ENCODE peak calls at places on chromosomes 16 and 17, in eight cellular contexts. One of them, this sample, is unnamed.

GRCh38 chr16:56965149-56965938 is 3.6 kb downstream of the CETP start:
- DNase-seq in stomach: no peak
- DNase-seq in thoracic aorta: no peak
- DNase-seq in cardiac muscle cell: no peak
- DNase-seq in Panc1: no peak
- DNase-seq in keratinocyte: no peak
- DNase-seq in CD4-positive, alpha-beta memory T cell: no peak
- DNase-seq in heart right ventricle: no peak
- DNase-seq in this sample: no peak

GRCh38 chr16:9665851-9666271 is 516.4 kb downstream of the GRIN2A start:
- DNase-seq in stomach: no peak
- DNase-seq in thoracic aorta: no peak
- DNase-seq in cardiac muscle cell: no peak
- DNase-seq in Panc1: no peak
- DNase-seq in keratinocyte: no peak
- DNase-seq in CD4-positive, alpha-beta memory T cell: no peak
- DNase-seq in heart right ventricle: no peak
- DNase-seq in this sample: no peak

GRCh38 chr17:32349854-32350661 is at the start of gene ZNF207:
- DNase-seq in stomach: peak; percentile 97
- DNase-seq in thoracic aorta: peak; percentile 85
- DNase-seq in cardiac muscle cell: peak; percentile 98
- DNase-seq in Panc1: peak; percentile 78
- DNase-seq in keratinocyte: peak; percentile 62
- DNase-seq in CD4-positive, alpha-beta memory T cell: peak; percentile 94
- DNase-seq in heart right ventricle: peak; percentile 96
- DNase-seq in this sample: peak; percentile 91

GRCh38 chr17:52106638-52107261 is 51.8 kb downstream of the CA10 start:
- DNase-seq in stomach: peak; percentile 50
- DNase-seq in thoracic aorta: no peak
- DNase-seq in cardiac muscle cell: peak; percentile 50
- DNase-seq in Panc1: peak; percentile 13
- DNase-seq in keratinocyte: no peak
- DNase-seq in CD4-positive, alpha-beta memory T cell: peak; percentile 9
- DNase-seq in heart right ventricle: peak; percentile 8
- DNase-seq in this sample: no peak

GRCh38 chr17:15264542-15264941 is 584 bp downstream of the PMP22 start:
- DNase-seq in stomach: peak; percentile 88
- DNase-seq in thoracic aorta: no peak
- DNase-seq in cardiac muscle cell: no peak
- DNase-seq in Panc1: no peak
- DNase-seq in keratinocyte: no peak
- DNase-seq in CD4-positive, alpha-beta memory T cell: no peak
- DNase-seq in heart right ventricle: peak; percentile 36
- DNase-seq in this sample: no peak

GRCh38 chr17:50297407-50297865 is 23.2 kb downstream of the TMEM92 start:
- DNase-seq in stomach: peak; percentile 89
- DNase-seq in thoracic aorta: peak; percentile 29
- DNase-seq in cardiac muscle cell: peak; percentile 76
- DNase-seq in Panc1: peak; percentile 42
- DNase-seq in keratinocyte: no peak
- DNase-seq in CD4-positive, alpha-beta memory T cell: peak; percentile 75
- DNase-seq in heart right ventricle: peak; percentile 71
- DNase-seq in this sample: peak; percentile 57

GRCh38 chr17:55122114-55122513 is 142.6 kb upstream of the HLF start:
- DNase-seq in stomach: no peak
- DNase-seq in thoracic aorta: no peak
- DNase-seq in cardiac muscle cell: no peak
- DNase-seq in Panc1: no peak
- DNase-seq in keratinocyte: no peak
- DNase-seq in CD4-positive, alpha-beta memory T cell: no peak
- DNase-seq in heart right ventricle: no peak
- DNase-seq in this sample: no peak

GRCh38 chr17:40818343-40818732 is 4.1 kb downstream of the KRT10 start:
- DNase-seq in stomach: no peak
- DNase-seq in thoracic aorta: no peak
- DNase-seq in cardiac muscle cell: no peak
- DNase-seq in Panc1: no peak
- DNase-seq in keratinocyte: no peak
- DNase-seq in CD4-positive, alpha-beta memory T cell: no peak
- DNase-seq in heart right ventricle: no peak
- DNase-seq in this sample: no peak

GRCh38 chr17:49003557-49004511 is 6.6 kb downstream of the IGF2BP1 start:
- DNase-seq in stomach: no peak
- DNase-seq in thoracic aorta: no peak
- DNase-seq in cardiac muscle cell: no peak
- DNase-seq in Panc1: no peak
- DNase-seq in keratinocyte: no peak
- DNase-seq in CD4-positive, alpha-beta memory T cell: no peak
- DNase-seq in heart right ventricle: no peak
- DNase-seq in this sample: no peak

DNA sequence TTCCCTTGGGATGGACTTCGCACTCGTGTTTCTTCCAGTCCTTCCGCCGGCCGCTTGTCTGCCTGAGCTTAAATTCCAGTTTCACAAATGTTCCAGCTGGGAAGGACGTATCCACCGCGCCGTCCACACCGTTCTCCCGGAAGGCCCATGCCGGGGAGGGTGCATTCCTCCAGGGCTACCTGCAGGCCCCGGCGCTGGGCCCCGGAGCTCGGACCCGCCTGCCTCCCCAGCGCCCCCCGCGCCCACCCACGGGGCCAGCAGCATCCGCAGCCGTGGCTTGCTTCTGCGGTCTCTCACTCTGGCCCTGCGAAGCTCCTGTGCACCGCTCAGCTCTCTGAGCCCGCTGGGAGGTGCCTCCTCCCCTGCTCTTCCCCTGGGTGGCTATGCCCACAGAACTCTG is 2084.1 kb downstream of the TP53TG3F start:
- DNase-seq in stomach: no peak
- DNase-seq in thoracic aorta: no peak
- DNase-seq in cardiac muscle cell: no peak
- DNase-seq in Panc1: no peak
- DNase-seq in keratinocyte: no peak
- DNase-seq in CD4-positive, alpha-beta memory T cell: no peak
- DNase-seq in heart right ventricle: no peak
- DNase-seq in this sample: no peak
- H3K9me3 ChIP-seq in stomach: peaks cover 8% of the 10 kb centered on the region
- H3K9me3 ChIP-seq in thoracic aorta: no peaks in the 10 kb centered on the region
- H3K9me3 ChIP-seq in cardiac muscle cell: peaks cover 5% of the 10 kb centered on the region
- H3K9me3 ChIP-seq in Panc1: no peaks in the 10 kb centered on the region
- H3K9me3 ChIP-seq in keratinocyte: no peaks in the 10 kb centered on the region
- H3K9me3 ChIP-seq in CD4-positive, alpha-beta memory T cell: no peaks in the 10 kb centered on the region
- H3K9me3 ChIP-seq in heart right ventricle: no peaks in the 10 kb centered on the region
- H3K9me3 ChIP-seq in this sample: no peaks in the 10 kb centered on the region

GRCh38 chr16:35737076-35737475 is 2277.7 kb downstream of the TP53TG3F start:
- DNase-seq in stomach: no peak
- DNase-seq in thoracic aorta: no peak
- DNase-seq in cardiac muscle cell: no peak
- DNase-seq in Panc1: no peak
- DNase-seq in keratinocyte: no peak
- DNase-seq in CD4-positive, alpha-beta memory T cell: no peak
- DNase-seq in heart right ventricle: no peak
- DNase-seq in this sample: no peak

GRCh38 chr16:35733278-35733965 is 2274.0 kb downstream of the TP53TG3F start:
- DNase-seq in stomach: no peak
- DNase-seq in thoracic aorta: no peak
- DNase-seq in cardiac muscle cell: no peak
- DNase-seq in Panc1: no peak
- DNase-seq in keratinocyte: peak; percentile 92
- DNase-seq in CD4-positive, alpha-beta memory T cell: no peak
- DNase-seq in heart right ventricle: no peak
- DNase-seq in this sample: no peak

GRCh38 chr16:35734728-35735402 is 2275.5 kb downstream of the TP53TG3F start:
- DNase-seq in stomach: no peak
- DNase-seq in thoracic aorta: no peak
- DNase-seq in cardiac muscle cell: no peak
- DNase-seq in Panc1: no peak
- DNase-seq in keratinocyte: no peak
- DNase-seq in CD4-positive, alpha-beta memory T cell: no peak
- DNase-seq in heart right ventricle: no peak
- DNase-seq in this sample: no peak

GRCh38 chr16:35733971-35734702 is 2274.7 kb downstream of the TP53TG3F start:
- DNase-seq in stomach: no peak
- DNase-seq in thoracic aorta: no peak
- DNase-seq in cardiac muscle cell: no peak
- DNase-seq in Panc1: no peak
- DNase-seq in keratinocyte: no peak
- DNase-seq in CD4-positive, alpha-beta memory T cell: no peak
- DNase-seq in heart right ventricle: no peak
- DNase-seq in this sample: no peak

DNA sequence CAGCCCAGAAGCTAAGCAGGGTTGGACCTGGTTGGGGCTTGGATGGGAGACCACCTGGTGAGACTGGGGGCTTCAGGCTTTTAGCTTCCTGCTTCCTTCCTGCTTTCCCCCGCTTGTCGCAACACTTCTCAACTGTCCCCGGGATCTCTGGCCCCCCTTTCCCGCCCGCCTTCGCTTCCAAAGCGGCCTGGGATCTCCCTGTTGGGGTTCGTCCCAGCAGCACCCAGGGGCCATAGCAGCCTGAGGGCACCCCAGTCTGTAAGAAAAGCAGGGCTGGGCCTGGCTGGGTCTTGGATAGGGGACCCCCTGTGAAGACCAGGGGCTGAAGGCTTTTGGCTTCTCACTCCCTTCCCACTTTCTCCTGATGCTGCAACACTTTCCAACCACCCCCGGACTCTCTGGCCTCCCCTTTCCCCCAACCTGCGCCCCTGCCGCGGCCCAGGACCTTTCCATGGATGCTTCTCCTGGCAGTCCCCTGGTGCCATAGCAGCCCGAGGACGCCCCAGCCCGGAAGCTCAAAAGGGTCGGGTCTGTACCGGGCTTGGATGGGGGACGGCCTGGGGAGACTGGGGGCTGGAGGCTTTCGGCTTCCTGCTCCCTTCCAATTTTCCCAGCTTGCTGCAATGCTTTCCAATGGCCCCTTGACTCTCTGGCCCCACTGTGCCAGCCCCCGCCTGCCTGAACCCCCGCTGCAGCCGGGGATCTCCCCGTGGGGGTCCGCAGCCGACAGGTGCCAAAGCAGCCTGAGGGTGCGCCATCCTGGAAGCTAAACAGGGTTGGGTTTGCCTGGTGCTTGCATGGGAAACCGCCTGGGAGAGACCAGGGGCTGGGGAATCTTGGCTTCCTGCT is 2276.2 kb downstream of the TP53TG3F start:
- DNase-seq in stomach: no peak
- DNase-seq in thoracic aorta: no peak
- DNase-seq in cardiac muscle cell: no peak
- DNase-seq in Panc1: no peak
- DNase-seq in keratinocyte: no peak
- DNase-seq in CD4-positive, alpha-beta memory T cell: no peak
- DNase-seq in heart right ventricle: no peak
- DNase-seq in this sample: no peak
- H3K9me3 ChIP-seq in stomach: peaks cover 30% of the 10 kb centered on the region
- H3K9me3 ChIP-seq in thoracic aorta: no peaks in the 10 kb centered on the region
- H3K9me3 ChIP-seq in cardiac muscle cell: no peaks in the 10 kb centered on the region
- H3K9me3 ChIP-seq in Panc1: no peaks in the 10 kb centered on the region
- H3K9me3 ChIP-seq in keratinocyte: no peaks in the 10 kb centered on the region
- H3K9me3 ChIP-seq in CD4-positive, alpha-beta memory T cell: peaks cover 12% of the 10 kb centered on the region
- H3K9me3 ChIP-seq in heart right ventricle: no peaks in the 10 kb centered on the region
- H3K9me3 ChIP-seq in this sample: peaks cover 9% of the 10 kb centered on the region

GRCh38 chr16:35181422-35182030 is 1722.1 kb downstream of the TP53TG3F start:
- DNase-seq in stomach: no peak
- DNase-seq in thoracic aorta: no peak
- DNase-seq in cardiac muscle cell: no peak
- DNase-seq in Panc1: no peak
- DNase-seq in keratinocyte: no peak
- DNase-seq in CD4-positive, alpha-beta memory T cell: no peak
- DNase-seq in heart right ventricle: no peak
- DNase-seq in this sample: no peak

GRCh38 chr16:35180970-35181369 is 1721.6 kb downstream of the TP53TG3F start:
- DNase-seq in stomach: no peak
- DNase-seq in thoracic aorta: no peak
- DNase-seq in cardiac muscle cell: no peak
- DNase-seq in Panc1: no peak
- DNase-seq in keratinocyte: no peak
- DNase-seq in CD4-positive, alpha-beta memory T cell: no peak
- DNase-seq in heart right ventricle: no peak
- DNase-seq in this sample: no peak

GRCh38 chr16:35184356-35184870 is 1725.0 kb downstream of the TP53TG3F start:
- DNase-seq in stomach: no peak
- DNase-seq in thoracic aorta: no peak
- DNase-seq in cardiac muscle cell: no peak
- DNase-seq in Panc1: no peak
- DNase-seq in keratinocyte: no peak
- DNase-seq in CD4-positive, alpha-beta memory T cell: no peak
- DNase-seq in heart right ventricle: no peak
- DNase-seq in this sample: no peak

GRCh38 chr16:35182943-35183550 is 1723.6 kb downstream of the TP53TG3F start:
- DNase-seq in stomach: no peak
- DNase-seq in thoracic aorta: no peak
- DNase-seq in cardiac muscle cell: no peak
- DNase-seq in Panc1: no peak
- DNase-seq in keratinocyte: no peak
- DNase-seq in CD4-positive, alpha-beta memory T cell: no peak
- DNase-seq in heart right ventricle: no peak
- DNase-seq in this sample: no peak

DNA sequence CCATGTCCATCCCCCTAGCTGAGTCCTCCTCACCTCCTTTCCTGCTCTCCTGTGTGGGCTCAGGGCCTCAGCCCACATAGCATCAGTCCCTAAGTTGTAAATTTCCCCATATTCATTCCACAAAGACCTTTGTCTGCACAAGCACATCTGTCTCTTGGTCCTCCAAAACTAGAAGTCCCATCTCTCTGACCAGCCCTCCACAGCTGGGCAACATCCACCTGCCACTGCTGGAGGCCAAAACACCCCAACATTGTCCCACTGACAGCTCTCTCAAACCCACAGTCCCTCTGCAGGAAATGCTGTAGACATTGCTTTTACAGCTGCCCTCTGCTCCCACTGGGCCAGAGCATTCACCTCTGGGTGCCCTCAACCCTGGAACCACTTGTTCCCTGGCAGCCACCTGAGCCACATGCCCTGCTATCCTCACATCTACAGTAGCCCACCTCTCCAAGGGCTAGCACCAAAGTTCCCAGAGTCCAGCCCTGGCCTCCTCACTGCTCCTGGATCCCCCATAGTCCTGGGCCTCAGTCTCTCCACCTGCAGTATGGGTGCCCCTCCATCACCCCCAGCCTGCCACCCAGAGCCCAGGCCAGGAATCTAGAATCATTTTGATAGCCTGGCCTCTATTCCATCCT is 1722.7 kb downstream of the TP53TG3F start:
- DNase-seq in stomach: no peak
- DNase-seq in thoracic aorta: no peak
- DNase-seq in cardiac muscle cell: no peak
- DNase-seq in Panc1: no peak
- DNase-seq in keratinocyte: no peak
- DNase-seq in CD4-positive, alpha-beta memory T cell: no peak
- DNase-seq in heart right ventricle: no peak
- DNase-seq in this sample: no peak
- H3K9me3 ChIP-seq in stomach: peaks cover 17% of the 10 kb centered on the region
- H3K9me3 ChIP-seq in thoracic aorta: no peaks in the 10 kb centered on the region
- H3K9me3 ChIP-seq in cardiac muscle cell: no peaks in the 10 kb centered on the region
- H3K9me3 ChIP-seq in Panc1: no peaks in the 10 kb centered on the region
- H3K9me3 ChIP-seq in keratinocyte: no peaks in the 10 kb centered on the region
- H3K9me3 ChIP-seq in CD4-positive, alpha-beta memory T cell: no peaks in the 10 kb centered on the region
- H3K9me3 ChIP-seq in heart right ventricle: no peaks in the 10 kb centered on the region
- H3K9me3 ChIP-seq in this sample: no peaks in the 10 kb centered on the region

DNA sequence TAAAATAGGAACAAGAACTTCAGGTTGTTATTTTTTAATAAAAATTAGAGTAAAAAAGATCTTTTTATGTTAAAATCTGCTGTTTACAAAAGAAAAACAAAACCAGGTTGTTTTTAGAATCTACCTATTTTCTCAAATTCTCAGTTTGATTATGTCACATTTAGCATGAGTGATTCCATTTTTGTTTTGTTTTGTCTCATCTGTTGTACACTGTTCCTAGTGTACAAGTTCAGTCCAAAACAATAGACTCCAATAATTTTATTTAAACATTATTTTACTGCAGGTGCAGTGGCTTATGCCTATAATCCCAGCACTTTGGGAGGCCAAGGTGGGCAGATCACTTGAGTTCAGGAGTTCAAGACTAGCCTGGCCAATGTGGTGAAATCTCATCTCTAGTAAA is 2142.7 kb downstream of the TP53TG3F start:
- DNase-seq in stomach: no peak
- DNase-seq in thoracic aorta: no peak
- DNase-seq in cardiac muscle cell: no peak
- DNase-seq in Panc1: no peak
- DNase-seq in keratinocyte: no peak
- DNase-seq in CD4-positive, alpha-beta memory T cell: no peak
- DNase-seq in heart right ventricle: no peak
- DNase-seq in this sample: no peak
- H3K9me3 ChIP-seq in stomach: no peaks in the 10 kb centered on the region
- H3K9me3 ChIP-seq in thoracic aorta: no peaks in the 10 kb centered on the region
- H3K9me3 ChIP-seq in cardiac muscle cell: no peaks in the 10 kb centered on the region
- H3K9me3 ChIP-seq in Panc1: no peaks in the 10 kb centered on the region
- H3K9me3 ChIP-seq in keratinocyte: no peaks in the 10 kb centered on the region
- H3K9me3 ChIP-seq in CD4-positive, alpha-beta memory T cell: no peaks in the 10 kb centered on the region
- H3K9me3 ChIP-seq in heart right ventricle: no peaks in the 10 kb centered on the region
- H3K9me3 ChIP-seq in this sample: no peaks in the 10 kb centered on the region